ENCODE peak calls at places on chromosomes 1 and 21, in nine cellular contexts. V is uterus, L is IMR-90, I is pancreas, J is lower lobe of right lung, O is esophagus muscularis mucosa, M is psoas muscle, H is right atrium auricular region, R is ascending aorta. X is an unnamed sample.

GRCh38 chr1:72282271-72282656 is at the start of gene NEGR1:
- DNase-seq in J (peak; percentile 60), H (peak; percentile 69), I (peak; percentile 24), R (peak; percentile 81), L (peak; percentile 68), V (peak; percentile 46), M (peak; percentile 51), O (peak; percentile 92), X (peak; percentile 55)

GRCh38 chr1:152168535-152168868 is 9.5 kb upstream of the RPTN start:
- DNase-seq in R (no peak), I (no peak), O (no peak), J (no peak), M (no peak), V (no peak), H (no peak), L (no peak), X (no peak)

GRCh38 chr1:155479205-155479604 is 83.4 kb downstream of the ASH1L start:
- DNase-seq in J (no peak), I (no peak), M (no peak), L (peak; percentile 72), O (no peak), H (no peak), R (no peak), V (no peak), X (no peak)

GRCh38 chr1:77039739-77040138 is 172.5 kb downstream of the ST6GALNAC5 start:
- DNase-seq in V (peak; percentile 62), J (no peak), L (peak; percentile 95), R (no peak), O (no peak), H (no peak), M (peak; percentile 56), I (no peak), X (no peak)

GRCh38 chr21:44872568-44873355 is 728 bp downstream of the PTTG1IP start:
- DNase-seq in M (peak; percentile 52), V (peak; percentile 41), L (peak; percentile 46), O (no peak), R (no peak), H (no peak), J (peak; percentile 71), I (peak; percentile 41), X (peak; percentile 46)

GRCh38 chr1:115364044-115364775 is 26.2 kb upstream of the NGF start:
- DNase-seq in L (peak; percentile 85), R (no peak), J (no peak), O (no peak), I (no peak), M (no peak), V (peak; percentile 58), H (no peak), X (no peak)

GRCh38 chr1:22341791-22342605 is 109.7 kb upstream of the ZBTB40 start:
- DNase-seq in L (peak; percentile 28), H (no peak), O (peak; percentile 93), I (peak; percentile 33), R (no peak), M (no peak), J (no peak), V (peak; percentile 39), X (no peak)

GRCh38 chr1:41023279-41023990 is 1.9 kb upstream of the SLFNL1 start:
- DNase-seq in J (no peak), R (no peak), M (no peak), O (no peak), I (no peak), L (no peak), H (no peak), V (no peak), X (no peak)

GRCh38 chr1:23553896-23554480 is 5.3 kb downstream of the ID3 start:
- DNase-seq in I (peak; percentile 55), O (no peak), V (no peak), M (no peak), J (no peak), H (no peak), R (no peak), L (no peak), X (no peak)

GRCh38 chr1:36136535-36136934 is 11.5 kb upstream of the COL8A2 start:
- DNase-seq in H (peak; percentile 79), O (no peak), M (peak; percentile 54), V (peak; percentile 54), I (no peak), L (peak; percentile 92), R (peak; percentile 93), J (no peak), X (no peak)

GRCh38 chr1:208538587-208538986 is 294.4 kb upstream of the PLXNA2 start:
- DNase-seq in H (no peak), V (no peak), J (no peak), R (no peak), O (peak; percentile 66), M (no peak), L (no peak), I (no peak), X (no peak)

GRCh38 chr1:208541225-208541855 is 297.2 kb upstream of the PLXNA2 start:
- DNase-seq in V (no peak), L (no peak), R (no peak), J (no peak), O (peak; percentile 53), M (no peak), I (no peak), H (no peak), X (no peak)

GRCh38 chr1:208538078-208538477 is 293.9 kb upstream of the PLXNA2 start:
- DNase-seq in L (no peak), J (no peak), H (no peak), V (no peak), O (peak; percentile 85), R (no peak), M (no peak), I (no peak), X (no peak)

GRCh38 chr1:208542309-208542708 is 298.1 kb upstream of the PLXNA2 start:
- DNase-seq in I (no peak), J (no peak), R (no peak), V (no peak), L (no peak), O (peak; percentile 2), H (no peak), M (no peak), X (no peak)

DNA sequence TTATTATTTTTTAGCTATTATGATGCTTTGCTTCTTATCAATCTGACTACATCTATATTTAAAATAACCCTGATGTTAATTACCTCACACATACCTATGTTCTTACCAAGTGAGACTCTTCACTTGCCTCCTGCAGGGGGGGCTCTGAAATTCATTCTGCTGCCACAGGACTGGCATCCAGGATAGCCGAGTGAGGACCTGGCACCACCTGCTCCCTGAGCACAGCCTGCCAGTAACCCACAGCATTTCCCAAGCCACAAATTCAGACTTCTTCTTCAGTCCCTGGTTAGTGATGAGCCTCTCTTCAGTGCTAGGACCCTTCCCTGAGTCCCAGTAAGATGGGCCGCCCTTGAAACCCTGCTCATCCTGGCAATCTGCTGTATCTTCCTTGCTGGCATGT is 296.5 kb upstream of the PLXNA2 start:
- DNase-seq in J (no peak), M (no peak), V (no peak), O (peak; percentile 68), R (no peak), I (no peak), L (no peak), H (no peak), X (no peak)
- TF ChIP-seq CTCF in J (no peak), M (no peak), V (no peak), O (no peak), R (no peak), I (no peak), L (no peak), H (no peak), X (no peak)

DNA sequence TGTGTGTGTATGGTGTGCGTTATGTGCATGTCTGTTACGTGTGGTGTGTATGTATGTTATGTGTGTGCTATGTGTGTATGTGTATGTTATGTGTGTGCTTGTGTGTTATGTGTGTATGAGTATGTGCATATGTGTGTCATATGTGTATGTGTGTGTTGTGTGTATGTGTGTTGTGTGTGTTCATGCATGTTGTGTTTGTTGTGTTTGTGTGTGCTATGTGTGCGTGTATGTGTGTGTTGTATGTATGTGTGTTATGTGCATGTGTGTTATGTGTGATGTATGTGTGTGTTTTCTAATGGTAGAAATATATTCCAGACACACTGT is 50.2 kb downstream of the TOMM20 start:
- DNase-seq in V (no peak), M (no peak), H (no peak), R (no peak), L (no peak), O (no peak), I (no peak), J (no peak), X (no peak)
- H3K4me1 ChIP-seq in V (peaks cover 14% of the 10 kb centered on the region), M (peaks cover 66% of the 10 kb centered on the region), H (peaks cover 70% of the 10 kb centered on the region), R (peaks cover 25% of the 10 kb centered on the region), L (peaks cover 43% of the 10 kb centered on the region), O (peaks cover 78% of the 10 kb centered on the region), I (peaks cover 32% of the 10 kb centered on the region), J (peaks cover 80% of the 10 kb centered on the region), X (peaks cover 87% of the 10 kb centered on the region)

GRCh38 chr1:204578867-204579664 is 62.9 kb downstream of the MDM4 start:
- DNase-seq in J (no peak), V (peak; percentile 25), L (no peak), I (no peak), M (no peak), O (no peak), R (no peak), H (no peak), X (peak; percentile 36)
- H3K4me3 ChIP-seq in J (peak overlapping the region; percentile 37), V (peak overlapping the region; percentile 18), L (peak overlapping the region; percentile 19), I (peak overlapping the region; percentile 8), M (peak overlapping the region; percentile 28), O (peak overlapping the region; percentile 38), R (peak overlapping the region; percentile 49), H (peak overlapping the region; percentile 36), X (peak overlapping the region; percentile 57)

GRCh38 chr1:197336571-197336970 is 68.5 kb downstream of the CRB1 start:
- DNase-seq in O (no peak), V (no peak), H (no peak), J (no peak), L (no peak), R (no peak), I (no peak), M (no peak), X (no peak)
- TF ChIP-seq CTCF in O (no peak), V (no peak), H (no peak), J (no peak), L (no peak), R (no peak), I (no peak), M (no peak), X (no peak)

DNA sequence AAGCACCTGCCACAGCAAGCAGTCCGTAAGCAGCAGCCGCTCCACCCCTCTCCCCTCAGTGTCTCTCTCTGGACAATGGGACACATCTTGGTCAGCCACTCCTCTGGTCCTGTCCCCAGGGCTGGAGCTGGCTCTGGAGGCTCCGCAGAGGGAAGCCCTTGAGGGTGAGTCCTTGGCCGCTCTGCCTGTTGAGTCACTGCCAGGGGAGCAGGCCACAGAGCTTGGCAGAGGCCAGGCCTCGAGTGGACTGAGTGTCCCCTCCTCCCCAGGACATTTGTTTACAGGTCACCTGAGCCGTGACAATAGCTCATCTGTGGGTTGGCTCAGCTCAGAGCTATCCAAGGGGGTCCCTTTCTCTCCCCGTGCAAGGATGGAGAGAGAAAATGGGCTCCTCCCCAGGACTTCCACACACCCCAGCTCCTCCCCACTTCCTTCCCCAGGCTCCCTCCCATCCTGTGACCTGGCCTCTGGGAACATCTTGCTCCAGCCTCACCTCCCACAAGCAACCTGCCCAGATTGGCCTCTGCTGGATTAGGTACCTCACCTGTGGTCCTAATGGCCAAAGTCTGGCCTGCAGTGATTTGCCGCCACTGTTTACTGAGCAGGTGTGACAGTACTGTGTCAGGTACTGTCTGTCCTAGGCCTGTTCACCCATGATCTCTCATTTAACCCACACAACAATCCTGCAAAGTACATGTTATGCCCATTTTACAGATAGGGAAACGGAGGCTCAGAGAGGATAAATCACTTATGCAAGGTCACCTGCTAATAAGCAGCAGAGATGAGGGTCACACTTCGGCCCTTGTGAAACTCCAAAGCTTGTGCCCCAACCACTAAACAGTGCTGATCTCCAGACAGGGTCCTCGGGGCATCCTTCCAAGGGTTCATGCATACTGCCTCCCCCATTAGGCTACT is 4.8 kb downstream of the FAM131C start:
- DNase-seq in I (peak; percentile 72), L (peak; percentile 20), R (peak; percentile 76), O (no peak), J (no peak), H (no peak), M (peak; percentile 38), V (no peak), X (peak; percentile 65)
- H3K4me1 ChIP-seq in I (peaks cover 20% of the 10 kb centered on the region), L (peaks cover 4% of the 10 kb centered on the region), R (peaks cover 14% of the 10 kb centered on the region), O (peaks cover 23% of the 10 kb centered on the region), J (peaks cover 6% of the 10 kb centered on the region), H (peaks cover 42% of the 10 kb centered on the region), M (no peaks in the 10 kb centered on the region), V (no peaks in the 10 kb centered on the region), X (peaks cover 41% of the 10 kb centered on the region)

X was measured in left ventricle myocardium inferior.